ENCODE peak calls at places on chromosomes 1 and 21, in six cellular contexts. E is PC-3, X is ovary, V is iPS DF 6.9, N is esophagus squamous epithelium, H is PC-9. A is an unnamed sample. For H3K4me1, the result is how much of the 10 kb centered on the place peaks cover.

GRCh38 chr1:167714098-167714850 is 7.5 kb upstream of the MPZL1 start:
- DNase-seq in V (no peak), E (peak), N (no peak), H (peak), X (peak), A (peak)

GRCh38 chr1:8012955-8013354 is 13.2 kb downstream of the ERRFI1 start:
- DNase-seq in E (no peak), V (no peak), X (no peak), H (no peak), N (no peak), A (no peak)

GRCh38 chr21:39071623-39072214 is 111.5 kb downstream of the PSMG1 start:
- DNase-seq in H (no peak), N (no peak), V (no peak), E (peak), X (no peak), A (no peak)

GRCh38 chr1:43270421-43271095 is 775 bp downstream of the TMEM125 start:
- DNase-seq in X (peak), H (peak), N (no peak), E (peak), V (peak), A (no peak)

GRCh38 chr1:159071970-159072582 is 4.5 kb downstream of the AIM2 start:
- DNase-seq in N (no peak), E (peak), H (no peak), X (no peak), V (peak), A (no peak)

GRCh38 chr21:36193200-36193599 is 36.6 kb downstream of the DOP1B start:
- DNase-seq in V (no peak), N (no peak), X (no peak), E (peak), H (peak), A (no peak)

GRCh38 chr1:155051777-155052398 is 772 bp downstream of the ADAM15 start:
- DNase-seq in X (peak), N (no peak), E (peak), V (no peak), H (peak), A (peak)

GRCh38 chr1:205354259-205354904 is 2.3 kb downstream of the KLHDC8A start:
- DNase-seq in X (no peak), N (no peak), E (peak), H (peak), V (no peak), A (peak)

GRCh38 chr1:245085508-245086095 is 69.2 kb upstream of the KIF26B start:
- DNase-seq in V (no peak), H (no peak), E (peak), X (no peak), N (no peak), A (no peak)

GRCh38 chr1:37478890-37479254 is 4.5 kb downstream of the ZC3H12A start:
- DNase-seq in X (no peak), H (no peak), V (no peak), N (no peak), E (peak), A (no peak)

GRCh38 chr21:26191609-26192008 is 21.0 kb upstream of the APP start:
- DNase-seq in V (no peak), H (no peak), E (no peak), X (no peak), N (no peak), A (no peak)

GRCh38 chr1:160637821-160638539 is 8.9 kb downstream of the SLAMF1 start:
- DNase-seq in H (no peak), E (no peak), X (no peak), V (no peak), N (no peak), A (no peak)

GRCh38 chr1:81144240-81144639 is 656.5 kb upstream of the ADGRL2 start:
- DNase-seq in E (no peak), V (no peak), H (no peak), X (no peak), N (no peak), A (no peak)

GRCh38 chr1:78297828-78298227 is 192.9 kb upstream of the PTGFR start:
- DNase-seq in N (no peak), V (no peak), X (no peak), H (no peak), E (no peak), A (no peak)

GRCh38 chr1:36342426-36343185 is 19.2 kb upstream of the EVA1B start:
- DNase-seq in X (no peak), H (peak), N (no peak), E (peak), V (no peak), A (peak)

GRCh38 chr1:226310637-226311195 is 1.8 kb upstream of the LIN9 start:
- DNase-seq in V (no peak), X (no peak), H (peak), E (peak), N (no peak), A (no peak)

GRCh38 chr1:65207317-65207716 is 59.3 kb downstream of the AK4 start:
- DNase-seq in E (no peak), H (no peak), X (no peak), V (no peak), N (no peak), A (peak)

GRCh38 chr1:26317612-26318337 is at the start of gene CD52:
- DNase-seq in X (no peak), E (no peak), H (no peak), N (no peak), V (no peak), A (peak)
- H3K4me1 ChIP-seq in X (under half), E (under half), H (under half), N (under half), V (under half), A (half or more)

DNA sequence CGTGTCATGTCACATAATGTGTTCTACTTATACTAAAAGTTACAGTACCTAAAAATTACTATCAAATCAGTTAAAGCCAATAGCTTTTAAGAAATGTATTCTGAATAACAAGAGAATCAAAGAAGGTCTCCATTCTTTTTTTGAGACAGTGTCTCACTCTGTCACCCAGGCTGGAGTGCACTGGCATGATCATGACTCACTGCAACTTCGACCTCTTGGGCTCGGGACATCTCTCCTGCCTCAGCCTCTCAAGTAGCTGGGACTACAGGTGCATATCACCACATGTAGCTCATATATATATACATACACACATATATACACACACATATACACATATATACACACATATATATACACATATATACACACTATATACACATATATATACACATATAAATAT is 20.1 kb downstream of the COP1 start:
- DNase-seq in H (no peak), X (no peak), E (no peak), V (no peak), N (no peak), A (no peak)
- H3K4me1 ChIP-seq in H (under half), X (under half), E (under half), V (under half), N (under half), A (under half)

DNA sequence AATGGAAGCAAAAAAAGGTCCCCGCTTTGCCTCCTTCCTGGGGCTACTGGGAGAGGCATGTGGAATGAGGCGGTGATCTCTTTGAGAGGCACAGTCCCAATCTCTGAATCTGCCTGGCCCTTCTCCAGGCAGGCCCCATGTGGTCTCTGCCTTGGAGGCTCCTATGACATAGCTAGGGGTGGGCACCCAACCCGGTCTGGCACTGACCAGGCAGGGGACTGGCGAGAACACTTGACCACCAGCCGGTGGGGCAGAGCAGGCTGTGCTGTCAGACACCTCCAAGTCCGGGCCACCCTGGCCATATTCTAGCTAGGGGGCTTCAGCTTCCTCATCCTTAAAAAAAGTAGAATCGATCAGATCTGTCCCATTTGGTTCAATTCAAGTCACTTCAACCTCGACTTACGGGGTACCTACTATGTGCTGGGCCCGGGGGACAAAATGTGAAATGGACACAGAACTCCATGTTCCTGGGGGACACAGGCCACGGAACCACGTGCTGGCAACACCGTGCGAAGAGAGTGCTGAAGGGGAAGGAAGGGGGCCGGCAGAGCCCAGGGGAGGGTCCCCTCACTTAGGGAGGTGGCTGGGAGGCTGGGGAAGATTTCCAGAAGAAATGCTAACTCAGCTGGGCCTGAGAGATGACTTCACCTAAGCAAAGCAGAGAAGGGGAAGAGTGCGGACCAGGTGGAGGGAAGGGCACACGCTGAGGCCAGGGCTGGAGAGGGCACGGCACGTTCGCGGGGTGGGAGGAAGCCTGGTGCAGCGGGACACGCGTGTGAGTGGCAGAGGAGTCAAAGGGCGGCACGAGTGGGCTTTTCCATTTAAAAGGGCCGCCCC is 33.3 kb downstream of the HSPG2 start:
- DNase-seq in V (no peak), X (no peak), E (no peak), N (no peak), H (no peak), A (no peak)
- H3K4me1 ChIP-seq in V (under half), X (under half), E (under half), N (half or more), H (under half), A (under half)

DNA sequence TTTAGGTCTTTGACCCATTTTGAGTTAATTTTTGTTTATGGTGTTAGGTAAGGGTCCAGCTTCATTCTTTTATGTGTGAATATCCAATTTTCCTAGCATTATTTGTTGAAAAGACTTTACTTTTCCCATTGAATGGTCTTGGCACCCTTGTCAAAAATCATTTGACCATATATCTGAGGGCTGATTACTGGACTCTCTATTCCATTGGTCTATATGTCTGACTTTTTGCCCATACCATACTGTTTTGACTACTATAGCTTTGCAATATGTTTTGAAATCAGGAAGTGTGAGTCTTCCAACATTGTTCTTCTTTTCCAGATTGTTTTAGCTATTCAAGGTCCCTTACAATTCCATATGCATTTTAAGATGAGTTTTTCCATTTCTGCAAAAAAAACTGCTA is 11.4 kb upstream of the CCSAP start:
- DNase-seq in N (no peak), V (no peak), E (no peak), H (no peak), X (no peak), A (no peak)
- H3K4me1 ChIP-seq in N (under half), V (under half), E (under half), H (under half), X (under half), A (under half)

DNA sequence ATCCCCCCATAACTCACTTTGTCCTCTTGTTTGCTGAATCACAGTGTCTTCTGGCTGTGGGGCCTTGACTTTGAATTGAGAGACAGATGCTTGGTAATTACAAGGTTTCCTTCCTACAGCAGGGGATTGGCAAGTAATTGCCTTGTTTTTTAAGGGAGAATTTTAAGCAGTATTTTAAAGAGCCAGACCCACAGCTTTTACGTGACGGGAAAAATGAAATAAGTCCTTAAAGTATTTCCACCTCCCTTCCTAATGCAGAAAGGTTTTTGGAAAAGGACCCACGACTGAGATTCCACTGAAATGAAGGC is 41.0 kb downstream of the PGBD5 start:
- DNase-seq in V (no peak), N (no peak), X (no peak), E (no peak), H (no peak), A (no peak)
- H3K4me1 ChIP-seq in V (under half), N (under half), X (under half), E (under half), H (under half), A (under half)

GRCh38 chr1:3907621-3908165 is 7.6 kb upstream of the C1orf174 start:
- DNase-seq in V (no peak), X (no peak), H (no peak), E (no peak), N (no peak), A (no peak)
- H3K4me1 ChIP-seq in V (under half), X (under half), H (under half), E (under half), N (under half), A (under half)

GRCh38 chr1:24189528-24189927 is 2.4 kb upstream of the IFNLR1 start:
- DNase-seq in X (no peak), N (no peak), V (no peak), H (no peak), E (no peak), A (peak)
- H3K4me1 ChIP-seq in X (under half), N (half or more), V (under half), H (under half), E (half or more), A (under half)

GRCh38 chr1:113805639-113806038 is 6.6 kb downstream of the RSBN1 start:
- DNase-seq in N (no peak), V (no peak), H (no peak), E (no peak), X (no peak), A (no peak)
- H3K4me1 ChIP-seq in N (half or more), V (under half), H (under half), E (under half), X (under half), A (half or more)